ENCODE peak calls at places on chromosomes 2 and 18, in five cellular contexts. R is GM12865, I is fibroblast of the aortic adventitia, J is lower lobe of right lung, W is NB4. M is an unnamed sample.

GRCh38 chr18:35005963-35006577 is 35.1 kb upstream of the MAPRE2 start:
- DNase-seq in R (peak; percentile 64), W (peak; percentile 74), I (peak; percentile 86), J (no peak), M (peak; percentile 76)

GRCh38 chr2:240255165-240255491 is 114.7 kb upstream of the OTOS start:
- DNase-seq in W (no peak), J (peak; percentile 24), R (no peak), I (no peak), M (no peak)

GRCh38 chr2:174699993-174700766 is 64.1 kb downstream of the CHRNA1 start:
- DNase-seq in J (no peak), I (peak; percentile 73), R (peak; percentile 65), W (peak; percentile 75), M (peak; percentile 63)

GRCh38 chr18:59912007-59912550 is 12.3 kb downstream of the PMAIP1 start:
- DNase-seq in W (no peak), I (peak; percentile 40), J (no peak), R (no peak), M (no peak)

GRCh38 chr2:97720746-97721145 is 7.4 kb downstream of the ZAP70 start:
- DNase-seq in W (no peak), J (no peak), I (no peak), R (no peak), M (no peak)

GRCh38 chr18:50581517-50581916 is 21.6 kb downstream of the MAPK4 start:
- DNase-seq in J (no peak), I (no peak), W (no peak), R (no peak), M (no peak)

GRCh38 chr2:38602136-38602731 is 494 bp downstream of the HNRNPLL start:
- DNase-seq in R (no peak), J (peak; percentile 71), I (no peak), W (no peak), M (no peak)

GRCh38 chr2:111058264-111058663 is 62.5 kb upstream of the BCL2L11 start:
- DNase-seq in J (no peak), W (no peak), I (no peak), R (no peak), M (no peak)

GRCh38 chr2:44549099-44549471 is 187.3 kb downstream of the CAMKMT start:
- DNase-seq in R (no peak), W (no peak), J (no peak), I (peak; percentile 90), M (peak; percentile 90)

GRCh38 chr2:185899364-185899763 is 160.8 kb downstream of the FSIP2 start:
- DNase-seq in J (no peak), I (no peak), W (no peak), R (no peak), M (no peak)

GRCh38 chr2:120079647-120080046 is 66.8 kb downstream of the EPB41L5 start:
- DNase-seq in R (no peak), W (no peak), J (no peak), I (no peak), M (no peak)

GRCh38 chr2:33014268-33014667 is 67.5 kb downstream of the LTBP1 start:
- DNase-seq in W (no peak), I (no peak), J (no peak), R (no peak), M (no peak)

GRCh38 chr2:36857713-36858112 is 108.6 kb downstream of the STRN start:
- DNase-seq in R (no peak), J (no peak), I (no peak), W (no peak), M (no peak)

GRCh38 chr18:27991391-27991790 is 185.5 kb downstream of the CDH2 start:
- DNase-seq in J (no peak), W (no peak), R (no peak), I (peak; percentile 40), M (no peak)

GRCh38 chr2:144084114-144084661 is 435.7 kb downstream of the ZEB2 start:
- DNase-seq in W (no peak), I (peak; percentile 59), J (no peak), R (no peak), M (peak; percentile 78)

GRCh38 chr2:70790079-70790963 is at the start of gene FIGLA:
- DNase-seq in W (no peak), I (no peak), R (no peak), J (no peak), M (no peak)

GRCh38 chr18:48929951-48930713 is 20.6 kb downstream of the SMAD7 start:
- DNase-seq in J (no peak), I (peak; percentile 94), W (no peak), R (no peak), M (peak; percentile 50)

GRCh38 chr2:237181844-237182243 is 96.2 kb downstream of the COPS8 start:
- DNase-seq in I (peak; percentile 87), J (no peak), W (no peak), R (no peak), M (peak; percentile 100)

GRCh38 chr2:104412384-104412783 is 441.5 kb upstream of the POU3F3 start:
- DNase-seq in J (no peak), W (peak; percentile 49), I (no peak), R (peak; percentile 32), M (peak; percentile 12)

GRCh38 chr2:216242365-216242764 is 129.9 kb downstream of the MARCHF4 start:
- DNase-seq in J (no peak), R (no peak), I (no peak), W (no peak), M (no peak)

GRCh38 chr2:221254281-221254680 is 317.8 kb downstream of the EPHA4 start:
- DNase-seq in W (no peak), R (no peak), I (no peak), J (no peak), M (no peak)

GRCh38 chr2:104538082-104538481 is 315.8 kb upstream of the POU3F3 start:
- DNase-seq in R (no peak), W (no peak), J (no peak), I (no peak), M (no peak)

GRCh38 chr18:22378672-22379282 is 38.9 kb downstream of the CTAGE1 start:
- DNase-seq in R (peak; percentile 21), I (no peak), W (peak; percentile 32), J (no peak), M (peak; percentile 36)

GRCh38 chr18:25805323-25805722 is 285.1 kb downstream of the SS18 start:
- DNase-seq in R (no peak), I (peak; percentile 67), J (no peak), W (peak; percentile 1), M (peak; percentile 99)

GRCh38 chr18:23142285-23142929 is 7.1 kb downstream of the CABLES1 start:
- DNase-seq in I (no peak), J (no peak), W (no peak), R (no peak), M (no peak)

GRCh38 chr2:134662751-134663150 is 56.0 kb downstream of the TMEM163 start:
- DNase-seq in R (no peak), I (no peak), J (no peak), W (no peak), M (no peak)

GRCh38 chr2:134663451-134663850 is 55.3 kb downstream of the TMEM163 start:
- DNase-seq in I (no peak), J (no peak), W (no peak), R (no peak), M (no peak)

GRCh38 chr2:134660619-134661403 is 58.0 kb downstream of the TMEM163 start:
- DNase-seq in I (no peak), J (no peak), W (no peak), R (no peak), M (no peak)

GRCh38 chr2:134659724-134660123 is 59.1 kb downstream of the TMEM163 start:
- DNase-seq in I (no peak), R (no peak), W (no peak), J (no peak), M (no peak)

GRCh38 chr2:134657650-134658250 is 61.0 kb downstream of the TMEM163 start:
- DNase-seq in I (peak; percentile 1), W (peak; percentile 25), R (peak; percentile 15), J (no peak), M (no peak)
- TF ChIP-seq CTCF in I (peak; percentile 48), W (peak; percentile 52), R (peak; percentile 37), J (peak; percentile 37), M (peak; percentile 14)

DNA sequence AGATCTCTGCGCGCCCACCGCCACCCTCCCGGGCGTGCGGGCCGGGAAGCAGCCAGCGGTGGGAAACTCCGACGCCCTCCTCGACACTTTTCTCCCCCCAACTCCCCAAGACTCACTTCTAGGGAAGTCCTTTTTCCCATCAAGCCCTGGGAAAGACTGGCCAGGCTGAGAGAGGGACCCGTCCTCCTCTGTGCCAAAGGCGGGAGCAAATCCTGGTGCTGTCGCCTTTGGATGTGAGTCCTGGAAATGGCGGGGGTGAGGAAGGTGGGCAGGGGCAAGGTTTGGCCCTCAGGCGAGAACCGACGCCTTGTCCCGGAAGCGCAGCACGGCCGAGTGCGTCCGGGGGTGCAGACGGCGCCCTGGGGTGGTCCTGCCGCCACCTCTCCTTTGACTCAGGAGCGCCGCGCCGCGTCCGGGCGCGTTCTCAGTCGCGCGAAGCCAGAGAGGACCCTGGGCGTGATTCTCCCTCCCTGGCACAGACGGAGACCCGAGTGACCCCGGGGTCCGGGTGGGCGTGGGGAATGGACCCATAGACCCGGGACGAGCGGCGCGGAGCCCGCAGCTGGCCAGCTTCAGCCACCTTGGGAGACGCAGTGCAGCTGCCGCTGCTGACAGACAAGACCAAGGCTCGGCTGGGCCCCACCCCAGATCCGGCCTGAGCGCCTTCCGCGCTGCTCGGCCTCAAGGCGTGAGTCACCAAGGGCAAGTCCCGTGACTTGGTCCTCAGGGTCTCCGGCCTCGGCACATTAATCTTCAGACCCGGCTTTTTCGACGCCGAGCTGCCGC is 3.5 kb upstream of the LBX2 start:
- DNase-seq in R (peak; percentile 87), I (peak; percentile 86), W (peak; percentile 85), J (peak; percentile 87), M (peak; percentile 89)
- TF ChIP-seq CTCF in R (peak; percentile 38), I (peak; percentile 29), W (peak; percentile 14), J (peak; percentile 24), M (peak; percentile 19)

GRCh38 chr2:239138610-239139009 is 262.2 kb downstream of the HDAC4 start:
- DNase-seq in R (no peak), J (no peak), I (no peak), W (no peak), M (no peak)

GRCh38 chr2:239136762-239137161 is 264.1 kb downstream of the HDAC4 start:
- DNase-seq in W (no peak), I (no peak), J (no peak), R (no peak), M (no peak)

GRCh38 chr2:239137890-239138283 is 262.9 kb downstream of the HDAC4 start:
- DNase-seq in R (no peak), W (no peak), J (no peak), I (no peak), M (no peak)

GRCh38 chr2:239136203-239136602 is 264.6 kb downstream of the HDAC4 start:
- DNase-seq in J (no peak), I (no peak), W (no peak), R (no peak), M (no peak)

GRCh38 chr2:239137165-239137889 is 263.5 kb downstream of the HDAC4 start:
- DNase-seq in W (no peak), R (no peak), J (no peak), I (no peak), M (no peak)
- TF ChIP-seq CTCF in W (no peak), R (no peak), J (no peak), I (no peak), M (no peak)

GRCh38 chr18:73979742-73980141 is 167.9 kb downstream of the FBXO15 start:
- DNase-seq in I (peak; percentile 24), W (no peak), R (no peak), J (no peak), M (peak; percentile 87)

GRCh38 chr18:73983496-73983895 is 164.1 kb downstream of the FBXO15 start:
- DNase-seq in W (no peak), J (no peak), R (no peak), I (no peak), M (no peak)

GRCh38 chr18:73975266-73975665 is 172.4 kb downstream of the FBXO15 start:
- DNase-seq in I (no peak), W (peak; percentile 35), J (no peak), R (peak; percentile 2), M (peak; percentile 87)

GRCh38 chr18:73983970-73984369 is 163.7 kb downstream of the FBXO15 start:
- DNase-seq in W (no peak), I (no peak), J (no peak), R (no peak), M (no peak)

GRCh38 chr18:73980289-73980979 is 167.2 kb downstream of the FBXO15 start:
- DNase-seq in R (no peak), I (peak; percentile 9), J (no peak), W (peak; percentile 16), M (peak; percentile 51)
- TF ChIP-seq CTCF in R (no peak), I (peak; percentile 25), J (no peak), W (peak; percentile 41), M (peak; percentile 57)

M was measured in fibroblast of mammary gland.